ENCODE peak calls at places on chromosomes 6 and 20, in ten cellular contexts. One of them, this sample, is unnamed.

GRCh38 chr6:106519460-106520394 is 109.6 kb downstream of the RTN4IP1 start:
- DNase-seq in H4: peak
- DNase-seq in HEK293T: no peak
- DNase-seq in NB4: peak
- DNase-seq in T-cell: peak
- DNase-seq in cardiac fibroblast: peak
- DNase-seq in LHCN-M2: peak
- DNase-seq in endothelial cell: no peak
- DNase-seq in sciatic nerve: no peak
- DNase-seq in NCI-H2081: no peak
- DNase-seq in this sample: no peak

GRCh38 chr6:168440520-168441433 is at the start of gene SMOC2:
- DNase-seq in H4: no peak
- DNase-seq in HEK293T: no peak
- DNase-seq in NB4: no peak
- DNase-seq in T-cell: no peak
- DNase-seq in cardiac fibroblast: no peak
- DNase-seq in LHCN-M2: no peak
- DNase-seq in endothelial cell: no peak
- DNase-seq in sciatic nerve: no peak
- DNase-seq in NCI-H2081: peak
- DNase-seq in this sample: peak

GRCh38 chr6:37057678-37058077 is 52.2 kb downstream of the FGD2 start:
- DNase-seq in H4: no peak
- DNase-seq in HEK293T: no peak
- DNase-seq in NB4: no peak
- DNase-seq in T-cell: no peak
- DNase-seq in cardiac fibroblast: no peak
- DNase-seq in LHCN-M2: no peak
- DNase-seq in endothelial cell: no peak
- DNase-seq in sciatic nerve: no peak
- DNase-seq in NCI-H2081: no peak
- DNase-seq in this sample: no peak

GRCh38 chr6:131250121-131250520 is 114.9 kb downstream of the AKAP7 start:
- DNase-seq in H4: no peak
- DNase-seq in HEK293T: no peak
- DNase-seq in NB4: peak
- DNase-seq in T-cell: peak
- DNase-seq in cardiac fibroblast: peak
- DNase-seq in LHCN-M2: peak
- DNase-seq in endothelial cell: peak
- DNase-seq in sciatic nerve: peak
- DNase-seq in NCI-H2081: no peak
- DNase-seq in this sample: peak

GRCh38 chr6:13560651-13561044 is 13.8 kb upstream of the SIRT5 start:
- DNase-seq in H4: no peak
- DNase-seq in HEK293T: peak
- DNase-seq in NB4: peak
- DNase-seq in T-cell: no peak
- DNase-seq in cardiac fibroblast: no peak
- DNase-seq in LHCN-M2: no peak
- DNase-seq in endothelial cell: no peak
- DNase-seq in sciatic nerve: no peak
- DNase-seq in NCI-H2081: no peak
- DNase-seq in this sample: peak

GRCh38 chr20:17505664-17506517 is 25.3 kb downstream of the BFSP1 start:
- DNase-seq in H4: peak
- DNase-seq in HEK293T: no peak
- DNase-seq in NB4: peak
- DNase-seq in T-cell: no peak
- DNase-seq in cardiac fibroblast: peak
- DNase-seq in LHCN-M2: peak
- DNase-seq in endothelial cell: no peak
- DNase-seq in sciatic nerve: no peak
- DNase-seq in NCI-H2081: no peak
- DNase-seq in this sample: no peak

GRCh38 chr20:36105731-36106226 is 48.8 kb upstream of the EPB41L1 start:
- DNase-seq in H4: no peak
- DNase-seq in HEK293T: no peak
- DNase-seq in NB4: no peak
- DNase-seq in T-cell: no peak
- DNase-seq in cardiac fibroblast: no peak
- DNase-seq in LHCN-M2: no peak
- DNase-seq in endothelial cell: no peak
- DNase-seq in sciatic nerve: no peak
- DNase-seq in NCI-H2081: no peak
- DNase-seq in this sample: no peak

GRCh38 chr6:145745861-145746260 is 10.5 kb upstream of the EPM2A start:
- DNase-seq in H4: no peak
- DNase-seq in HEK293T: no peak
- DNase-seq in NB4: no peak
- DNase-seq in T-cell: no peak
- DNase-seq in cardiac fibroblast: no peak
- DNase-seq in LHCN-M2: no peak
- DNase-seq in endothelial cell: no peak
- DNase-seq in sciatic nerve: no peak
- DNase-seq in NCI-H2081: no peak
- DNase-seq in this sample: no peak

GRCh38 chr6:7726416-7727149 is 684 bp downstream of the BMP6 start:
- DNase-seq in H4: no peak
- DNase-seq in HEK293T: peak
- DNase-seq in NB4: peak
- DNase-seq in T-cell: no peak
- DNase-seq in cardiac fibroblast: peak
- DNase-seq in LHCN-M2: no peak
- DNase-seq in endothelial cell: peak
- DNase-seq in sciatic nerve: no peak
- DNase-seq in NCI-H2081: peak
- DNase-seq in this sample: peak

GRCh38 chr6:5084192-5084786 is 852 bp upstream of the PPP1R3G start:
- DNase-seq in H4: no peak
- DNase-seq in HEK293T: peak
- DNase-seq in NB4: no peak
- DNase-seq in T-cell: no peak
- DNase-seq in cardiac fibroblast: no peak
- DNase-seq in LHCN-M2: no peak
- DNase-seq in endothelial cell: peak
- DNase-seq in sciatic nerve: peak
- DNase-seq in NCI-H2081: no peak
- DNase-seq in this sample: peak

GRCh38 chr6:92777146-92777740 is 642.1 kb downstream of the EPHA7 start:
- DNase-seq in H4: peak
- DNase-seq in HEK293T: peak
- DNase-seq in NB4: peak
- DNase-seq in T-cell: no peak
- DNase-seq in cardiac fibroblast: peak
- DNase-seq in LHCN-M2: peak
- DNase-seq in endothelial cell: no peak
- DNase-seq in sciatic nerve: no peak
- DNase-seq in NCI-H2081: peak
- DNase-seq in this sample: peak

GRCh38 chr6:162971346-162971745 is 243.6 kb downstream of the PACRG start:
- DNase-seq in H4: no peak
- DNase-seq in HEK293T: no peak
- DNase-seq in NB4: no peak
- DNase-seq in T-cell: no peak
- DNase-seq in cardiac fibroblast: no peak
- DNase-seq in LHCN-M2: no peak
- DNase-seq in endothelial cell: no peak
- DNase-seq in sciatic nerve: no peak
- DNase-seq in NCI-H2081: no peak
- DNase-seq in this sample: no peak

GRCh38 chr6:35181313-35181932 is 32.3 kb upstream of the SCUBE3 start:
- DNase-seq in H4: peak
- DNase-seq in HEK293T: no peak
- DNase-seq in NB4: no peak
- DNase-seq in T-cell: no peak
- DNase-seq in cardiac fibroblast: peak
- DNase-seq in LHCN-M2: peak
- DNase-seq in endothelial cell: no peak
- DNase-seq in sciatic nerve: peak
- DNase-seq in NCI-H2081: no peak
- DNase-seq in this sample: no peak

GRCh38 chr20:25033941-25034335 is 24.0 kb downstream of the ACSS1 start:
- DNase-seq in H4: no peak
- DNase-seq in HEK293T: no peak
- DNase-seq in NB4: no peak
- DNase-seq in T-cell: no peak
- DNase-seq in cardiac fibroblast: no peak
- DNase-seq in LHCN-M2: no peak
- DNase-seq in endothelial cell: no peak
- DNase-seq in sciatic nerve: no peak
- DNase-seq in NCI-H2081: no peak
- DNase-seq in this sample: no peak